ENCODE peak calls at places on chromosomes 2 and 18, in seven cellular contexts. H, P, F, U, B, J and K are unnamed samples.

GRCh38 chr2:237483018-237483731 is 3.9 kb upstream of the MLPH start:
- DNase-seq in H (no peak), P (no peak), F (peak), U (no peak), B (no peak), J (peak), K (no peak)

GRCh38 chr2:147149589-147150245 is 695.1 kb upstream of the ACVR2A start:
- DNase-seq in H (no peak), P (no peak), F (no peak), U (no peak), B (no peak), J (peak), K (no peak)

GRCh38 chr18:62399781-62400308 is 74.7 kb downstream of the TNFRSF11A start:
- DNase-seq in H (peak), P (no peak), F (no peak), U (no peak), B (no peak), J (peak), K (no peak)

GRCh38 chr2:120944575-120944974 is 208.9 kb downstream of the GLI2 start:
- DNase-seq in H (no peak), P (no peak), F (no peak), U (no peak), B (no peak), J (no peak), K (no peak)

GRCh38 chr2:195316485-195316884 is 340.5 kb upstream of the SLC39A10 start:
- DNase-seq in H (no peak), P (no peak), F (no peak), U (no peak), B (no peak), J (no peak), K (no peak)

GRCh38 chr2:215950009-215950408 is 63.3 kb downstream of the MREG start:
- DNase-seq in H (no peak), P (no peak), F (peak), U (peak), B (peak), J (peak), K (peak)

GRCh38 chr2:98455494-98455976 is 10.9 kb downstream of the INPP4A start:
- DNase-seq in H (no peak), P (no peak), F (peak), U (no peak), B (no peak), J (no peak), K (no peak)

GRCh38 chr2:240129731-240130392 is 6.2 kb downstream of the COPS9 start:
- DNase-seq in H (peak), P (no peak), F (no peak), U (no peak), B (no peak), J (no peak), K (no peak)

GRCh38 chr18:6058941-6059340 is 163.6 kb upstream of the TMEM200C start:
- DNase-seq in H (no peak), P (no peak), F (peak), U (no peak), B (no peak), J (no peak), K (no peak)

GRCh38 chr2:72350852-72351251 is 203.2 kb upstream of the CYP26B1 start:
- DNase-seq in H (no peak), P (no peak), F (no peak), U (no peak), B (no peak), J (no peak), K (no peak)

GRCh38 chr2:201358684-201359083 is 1.5 kb upstream of the FLACC1 start:
- DNase-seq in H (no peak), P (no peak), F (peak), U (no peak), B (peak), J (peak), K (no peak)

GRCh38 chr2:20067992-20068727 is 16.7 kb upstream of the LAPTM4A start:
- DNase-seq in H (no peak), P (no peak), F (peak), U (no peak), B (peak), J (peak), K (no peak)

GRCh38 chr2:230922951-230923717 is 1.9 kb downstream of the GPR55 start:
- DNase-seq in H (no peak), P (no peak), F (no peak), U (peak), B (no peak), J (no peak), K (peak)

GRCh38 chr2:84885111-84885510 is 4.2 kb upstream of the TRABD2A start:
- DNase-seq in H (no peak), P (no peak), F (no peak), U (no peak), B (no peak), J (no peak), K (no peak)

GRCh38 chr2:12950957-12951656 is 234.4 kb downstream of the TRIB2 start:
- DNase-seq in H (no peak), P (no peak), F (peak), U (no peak), B (peak), J (no peak), K (no peak)

GRCh38 chr2:112201706-112202430 is 53.0 kb downstream of the ZC3H8 start:
- DNase-seq in H (no peak), P (no peak), F (no peak), U (no peak), B (no peak), J (no peak), K (no peak)

GRCh38 chr18:30302181-30302580 is 740.4 kb downstream of the DSC3 start:
- DNase-seq in H (no peak), P (no peak), F (no peak), U (no peak), B (no peak), J (no peak), K (no peak)

GRCh38 chr2:220280741-220281140 is 653.3 kb downstream of the SLC4A3 start:
- DNase-seq in H (no peak), P (no peak), F (no peak), U (no peak), B (no peak), J (no peak), K (no peak)

GRCh38 chr2:27621524-27621923 is 7.3 kb downstream of the CCDC121 start:
- DNase-seq in H (no peak), P (no peak), F (no peak), U (no peak), B (no peak), J (peak), K (no peak)

GRCh38 chr18:22293417-22293816 is 124.0 kb downstream of the GATA6 start:
- DNase-seq in H (no peak), P (no peak), F (no peak), U (no peak), B (no peak), J (peak), K (no peak)

GRCh38 chr2:227326783-227327182 is 1.7 kb downstream of the MFF start:
- DNase-seq in H (no peak), P (no peak), F (no peak), U (no peak), B (no peak), J (no peak), K (no peak)

GRCh38 chr2:217934321-217935131 is 68.3 kb downstream of the TNS1 start:
- DNase-seq in H (no peak), P (no peak), F (peak), U (no peak), B (no peak), J (peak), K (no peak)

GRCh38 chr2:64844087-64844486 is 145.1 kb upstream of the SLC1A4 start:
- DNase-seq in H (no peak), P (no peak), F (no peak), U (no peak), B (no peak), J (no peak), K (no peak)

GRCh38 chr2:203286532-203286931 is 41.7 kb upstream of the ABI2 start:
- DNase-seq in H (no peak), P (no peak), F (no peak), U (no peak), B (no peak), J (no peak), K (no peak)

GRCh38 chr2:66641685-66642084 is 206.8 kb downstream of the MEIS1 start:
- DNase-seq in H (no peak), P (no peak), F (no peak), U (no peak), B (no peak), J (no peak), K (no peak)
- H3K4me3 ChIP-seq in H (no peak), P (no peak), F (no peak), U (no peak), B (no peak), J (no peak), K (no peak)

GRCh38 chr2:178806543-178806942 is 680 bp downstream of the TTN start:
- DNase-seq in H (no peak), P (no peak), F (no peak), U (no peak), B (no peak), J (no peak), K (no peak)
- H3K4me3 ChIP-seq in H (no peak), P (no peak), F (no peak), U (no peak), B (no peak), J (no peak), K (no peak)

GRCh38 chr2:170409164-170409535 is 231.2 kb downstream of the MYO3B start:
- DNase-seq in H (peak), P (peak), F (peak), U (peak), B (peak), J (peak), K (peak)
- H3K4me3 ChIP-seq in H (no peak), P (no peak), F (no peak), U (no peak), B (no peak), J (no peak), K (peak)

GRCh38 chr2:188291617-188292445 is at the start of gene GULP1:
- DNase-seq in H (peak), P (peak), F (peak), U (peak), B (peak), J (peak), K (no peak)
- H3K4me3 ChIP-seq in H (peak), P (peak), F (peak), U (no peak), B (peak), J (peak), K (no peak)

GRCh38 chr18:75783816-75784215 is 356.3 kb upstream of the SMIM21 start:
- DNase-seq in H (no peak), P (no peak), F (no peak), U (no peak), B (no peak), J (no peak), K (no peak)
- H3K4me3 ChIP-seq in H (no peak), P (no peak), F (peak), U (no peak), B (peak), J (no peak), K (no peak)

GRCh38 chr18:80213173-80213572 is 34.1 kb downstream of the PARD6G start:
- DNase-seq in H (no peak), P (no peak), F (no peak), U (no peak), B (no peak), J (no peak), K (peak)
- H3K4me3 ChIP-seq in H (no peak), P (no peak), F (no peak), U (no peak), B (no peak), J (no peak), K (no peak)

DNA sequence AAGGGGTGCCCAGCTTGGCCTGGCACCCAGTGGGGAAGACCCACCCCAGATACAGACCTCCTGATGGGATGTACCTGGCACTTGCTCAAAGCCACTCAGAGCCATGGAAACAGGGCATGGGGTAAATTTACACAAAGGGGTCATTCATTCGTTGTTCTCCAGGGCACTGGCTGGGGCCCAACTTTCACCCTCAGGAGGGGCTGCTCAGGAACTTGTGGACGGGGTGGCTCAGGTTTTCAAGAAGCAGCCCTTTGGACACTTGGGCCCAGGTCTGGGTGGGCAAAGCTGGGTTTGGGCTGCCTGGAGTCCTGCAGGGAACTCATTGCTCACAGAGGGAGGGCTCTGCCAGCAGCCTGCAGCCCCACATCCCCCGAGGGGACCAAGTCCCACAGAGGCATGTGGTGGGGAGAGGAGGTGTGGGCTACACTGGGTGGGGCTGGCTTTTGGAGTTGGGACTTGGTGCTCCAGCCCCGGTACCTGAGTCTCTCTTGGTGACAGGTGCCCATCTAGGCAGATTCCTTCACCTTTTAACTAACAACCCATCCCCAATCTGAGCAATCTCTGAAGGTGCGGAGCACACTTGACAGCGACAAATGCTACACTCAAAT is 172.3 kb downstream of the CELF4 start:
- DNase-seq in H (no peak), P (no peak), F (no peak), U (no peak), B (no peak), J (no peak), K (no peak)
- H3K4me3 ChIP-seq in H (no peak), P (peak), F (no peak), U (no peak), B (no peak), J (peak), K (no peak)